ENCODE peak calls at places on chromosomes 3 and 15, in seven cellular contexts. One of them, this sample, is unnamed. For H3K4me1, the result is how much of the 10 kb centered on the place peaks cover.

GRCh38 chr3:11603628-11604027 is 40.1 kb downstream of the VGLL4 start:
- DNase-seq in heart right ventricle: peak
- DNase-seq in ovary: no peak
- DNase-seq in esophagus squamous epithelium: no peak
- DNase-seq in IMR-90: peak
- DNase-seq in tibial nerve: peak
- DNase-seq in HepG2: no peak
- DNase-seq in this sample: no peak

GRCh38 chr3:851098-851790 is 241.6 kb upstream of the CNTN6 start:
- DNase-seq in heart right ventricle: no peak
- DNase-seq in ovary: no peak
- DNase-seq in esophagus squamous epithelium: no peak
- DNase-seq in IMR-90: no peak
- DNase-seq in tibial nerve: no peak
- DNase-seq in HepG2: no peak
- DNase-seq in this sample: peak

GRCh38 chr3:150132101-150132749 is 161.5 kb upstream of the PFN2 start:
- DNase-seq in heart right ventricle: no peak
- DNase-seq in ovary: no peak
- DNase-seq in esophagus squamous epithelium: no peak
- DNase-seq in IMR-90: no peak
- DNase-seq in tibial nerve: no peak
- DNase-seq in HepG2: no peak
- DNase-seq in this sample: no peak

GRCh38 chr3:63086190-63086589 is 191.9 kb upstream of the SYNPR start:
- DNase-seq in heart right ventricle: no peak
- DNase-seq in ovary: no peak
- DNase-seq in esophagus squamous epithelium: no peak
- DNase-seq in IMR-90: no peak
- DNase-seq in tibial nerve: no peak
- DNase-seq in HepG2: no peak
- DNase-seq in this sample: no peak

GRCh38 chr15:37032091-37032775 is 68.1 kb downstream of the MEIS2 start:
- DNase-seq in heart right ventricle: no peak
- DNase-seq in ovary: no peak
- DNase-seq in esophagus squamous epithelium: no peak
- DNase-seq in IMR-90: peak
- DNase-seq in tibial nerve: no peak
- DNase-seq in HepG2: no peak
- DNase-seq in this sample: no peak

GRCh38 chr15:71654714-71655174 is 155.6 kb upstream of the NR2E3 start:
- DNase-seq in heart right ventricle: no peak
- DNase-seq in ovary: no peak
- DNase-seq in esophagus squamous epithelium: no peak
- DNase-seq in IMR-90: no peak
- DNase-seq in tibial nerve: peak
- DNase-seq in HepG2: peak
- DNase-seq in this sample: no peak

GRCh38 chr3:120502116-120502515 is 51.3 kb upstream of the FSTL1 start:
- DNase-seq in heart right ventricle: no peak
- DNase-seq in ovary: no peak
- DNase-seq in esophagus squamous epithelium: no peak
- DNase-seq in IMR-90: no peak
- DNase-seq in tibial nerve: no peak
- DNase-seq in HepG2: no peak
- DNase-seq in this sample: no peak

GRCh38 chr3:127792664-127793292 is 29.5 kb downstream of the MGLL start:
- DNase-seq in heart right ventricle: peak
- DNase-seq in ovary: peak
- DNase-seq in esophagus squamous epithelium: no peak
- DNase-seq in IMR-90: peak
- DNase-seq in tibial nerve: peak
- DNase-seq in HepG2: no peak
- DNase-seq in this sample: peak

GRCh38 chr15:74042603-74043424 is 39.5 kb downstream of the GOLGA6A start:
- DNase-seq in heart right ventricle: no peak
- DNase-seq in ovary: no peak
- DNase-seq in esophagus squamous epithelium: no peak
- DNase-seq in IMR-90: no peak
- DNase-seq in tibial nerve: no peak
- DNase-seq in HepG2: no peak
- DNase-seq in this sample: no peak

GRCh38 chr3:55486857-55487375 is at the start of gene WNT5A:
- DNase-seq in heart right ventricle: no peak
- DNase-seq in ovary: peak
- DNase-seq in esophagus squamous epithelium: no peak
- DNase-seq in IMR-90: no peak
- DNase-seq in tibial nerve: no peak
- DNase-seq in HepG2: no peak
- DNase-seq in this sample: peak

GRCh38 chr15:78448441-78449219 is 10.6 kb downstream of the IREB2 start:
- DNase-seq in heart right ventricle: no peak
- DNase-seq in ovary: no peak
- DNase-seq in esophagus squamous epithelium: no peak
- DNase-seq in IMR-90: peak
- DNase-seq in tibial nerve: no peak
- DNase-seq in HepG2: no peak
- DNase-seq in this sample: no peak
- H3K4me1 ChIP-seq in heart right ventricle: under half
- H3K4me1 ChIP-seq in ovary: under half
- H3K4me1 ChIP-seq in esophagus squamous epithelium: under half
- H3K4me1 ChIP-seq in IMR-90: under half
- H3K4me1 ChIP-seq in tibial nerve: under half
- H3K4me1 ChIP-seq in HepG2: under half
- H3K4me1 ChIP-seq in this sample: under half

DNA sequence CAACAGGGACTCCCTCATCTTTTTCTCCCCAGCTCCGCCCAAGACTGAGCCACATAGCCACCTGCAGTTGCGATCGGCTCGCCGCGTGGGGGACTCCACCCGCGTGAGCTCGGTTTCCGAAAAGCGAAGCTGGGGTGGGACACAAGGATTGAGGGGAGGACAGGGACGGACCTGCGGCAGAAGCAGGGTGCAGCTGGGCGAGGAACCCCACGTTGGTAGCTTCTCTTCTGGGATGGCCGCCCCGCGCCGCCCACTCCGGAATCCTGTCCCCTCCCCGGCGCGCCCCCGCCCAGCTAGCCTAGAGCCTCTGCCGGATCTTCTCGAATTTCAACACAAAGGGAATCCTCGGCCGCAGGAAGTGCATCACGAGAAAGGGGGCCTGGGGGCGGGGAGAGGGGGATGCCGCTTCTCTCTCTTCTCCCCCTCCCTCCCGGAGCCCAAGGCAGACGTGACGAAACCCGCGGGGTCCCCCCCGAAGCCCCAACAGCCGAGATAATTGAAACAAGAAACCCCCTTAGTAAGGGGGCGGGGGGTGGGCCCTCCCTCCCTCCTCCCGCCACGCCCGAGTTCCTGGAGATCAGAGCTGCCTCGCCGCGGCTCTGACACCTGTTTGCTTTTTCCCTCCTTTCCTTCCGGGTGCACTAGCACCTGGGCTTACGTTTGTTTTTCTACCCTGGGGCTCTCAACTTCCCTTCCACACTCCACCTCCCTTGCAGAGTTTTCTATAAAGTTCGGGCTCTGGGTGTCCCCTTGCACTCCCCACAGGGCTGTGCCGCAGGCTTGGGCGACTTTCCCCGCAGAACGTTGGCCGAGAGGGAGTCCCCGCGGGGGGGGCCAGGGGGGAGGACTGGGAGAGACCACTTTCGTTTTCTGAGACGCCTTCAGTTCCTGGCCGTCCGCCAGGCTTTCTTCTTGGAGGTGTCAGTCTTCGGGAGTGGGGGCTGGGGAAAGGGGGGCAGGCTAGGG is 1.3 kb upstream of the KCNH8 start:
- DNase-seq in heart right ventricle: peak
- DNase-seq in ovary: peak
- DNase-seq in esophagus squamous epithelium: peak
- DNase-seq in IMR-90: peak
- DNase-seq in tibial nerve: peak
- DNase-seq in HepG2: peak
- DNase-seq in this sample: no peak
- H3K27ac ChIP-seq in heart right ventricle: no peak
- H3K27ac ChIP-seq in ovary: no peak
- H3K27ac ChIP-seq in esophagus squamous epithelium: peak
- H3K27ac ChIP-seq in IMR-90: no peak
- H3K27ac ChIP-seq in tibial nerve: peak
- H3K27ac ChIP-seq in HepG2: no peak
- H3K27ac ChIP-seq in this sample: no peak

GRCh38 chr3:143001369-143002082 is at the start of gene U2SURP:
- DNase-seq in heart right ventricle: peak
- DNase-seq in ovary: peak
- DNase-seq in esophagus squamous epithelium: peak
- DNase-seq in IMR-90: peak
- DNase-seq in tibial nerve: peak
- DNase-seq in HepG2: peak
- DNase-seq in this sample: peak
- TF ChIP-seq CTCF in heart right ventricle: no peak
- TF ChIP-seq CTCF in ovary: no peak
- TF ChIP-seq CTCF in esophagus squamous epithelium: peak
- TF ChIP-seq CTCF in IMR-90: no peak
- TF ChIP-seq CTCF in tibial nerve: no peak
- TF ChIP-seq CTCF in HepG2: no peak
- TF ChIP-seq CTCF in this sample: peak

GRCh38 chr3:12954891-12955650 is 113.7 kb upstream of the RPL32 start:
- DNase-seq in heart right ventricle: peak
- DNase-seq in ovary: peak
- DNase-seq in esophagus squamous epithelium: no peak
- DNase-seq in IMR-90: no peak
- DNase-seq in tibial nerve: peak
- DNase-seq in HepG2: no peak
- DNase-seq in this sample: no peak

GRCh38 chr3:12957824-12958792 is 115.1 kb downstream of the IQSEC1 start:
- DNase-seq in heart right ventricle: no peak
- DNase-seq in ovary: no peak
- DNase-seq in esophagus squamous epithelium: no peak
- DNase-seq in IMR-90: no peak
- DNase-seq in tibial nerve: no peak
- DNase-seq in HepG2: no peak
- DNase-seq in this sample: no peak

GRCh38 chr3:12955651-12956315 is 114.4 kb upstream of the RPL32 start:
- DNase-seq in heart right ventricle: no peak
- DNase-seq in ovary: no peak
- DNase-seq in esophagus squamous epithelium: no peak
- DNase-seq in IMR-90: no peak
- DNase-seq in tibial nerve: no peak
- DNase-seq in HepG2: no peak
- DNase-seq in this sample: no peak

GRCh38 chr3:12957334-12957733 is 115.9 kb downstream of the IQSEC1 start:
- DNase-seq in heart right ventricle: no peak
- DNase-seq in ovary: no peak
- DNase-seq in esophagus squamous epithelium: no peak
- DNase-seq in IMR-90: no peak
- DNase-seq in tibial nerve: no peak
- DNase-seq in HepG2: no peak
- DNase-seq in this sample: no peak

GRCh38 chr3:12956316-12956660 is 114.9 kb upstream of the RPL32 start:
- DNase-seq in heart right ventricle: no peak
- DNase-seq in ovary: no peak
- DNase-seq in esophagus squamous epithelium: no peak
- DNase-seq in IMR-90: no peak
- DNase-seq in tibial nerve: no peak
- DNase-seq in HepG2: no peak
- DNase-seq in this sample: no peak
- H3K4me1 ChIP-seq in heart right ventricle: half or more
- H3K4me1 ChIP-seq in ovary: half or more
- H3K4me1 ChIP-seq in esophagus squamous epithelium: under half
- H3K4me1 ChIP-seq in IMR-90: under half
- H3K4me1 ChIP-seq in tibial nerve: half or more
- H3K4me1 ChIP-seq in HepG2: under half
- H3K4me1 ChIP-seq in this sample: under half